ENCODE peak calls at places on chromosomes 3 and 15, in six cellular contexts. X is stimulated activated CD8-positive, alpha-beta memory T cell treated with anti-CD3 and anti-CD28 coated beads, Interleukin-12 subunit alpha, Interleukin-12 subunit beta, amount 100 ng/mL, for 1 hour; K is GM12891; I is NCI-H510A treated with DMSO at 0.1 percent for 48 hours; P is NCI-H748 treated with DMSO at 0.1 percent for 48 hours; C is mesenchymal stem cell. S is an unnamed sample.

GRCh38 chr15:43204016-43204901 is 16.6 kb downstream of the EPB42 start:
- DNase-seq in P (no peak), I (no peak), K (peak), X (peak), C (peak), S (peak)

GRCh38 chr3:177345049-177345972 is 148.0 kb upstream of the TBL1XR1 start:
- DNase-seq in X (peak), C (peak), P (no peak), I (peak), K (no peak), S (peak)

GRCh38 chr15:40536501-40536900 is 28.3 kb downstream of the CCDC32 start:
- DNase-seq in K (no peak), C (no peak), I (no peak), P (no peak), X (no peak), S (no peak)

GRCh38 chr3:151209652-151210051 is 6.6 kb upstream of the GPR171 start:
- DNase-seq in P (no peak), I (no peak), C (no peak), X (no peak), K (no peak), S (no peak)

GRCh38 chr3:156433910-156434309 is 121.0 kb downstream of the SSR3 start:
- DNase-seq in K (no peak), X (no peak), P (no peak), C (peak), I (no peak), S (no peak)

GRCh38 chr3:129560269-129560787 is 17.4 kb downstream of the H1-8 start:
- DNase-seq in I (no peak), C (peak), X (no peak), K (no peak), P (no peak), S (no peak)

GRCh38 chr3:98567646-98568280 is 25.6 kb downstream of the CPOX start:
- DNase-seq in K (no peak), C (no peak), I (no peak), P (no peak), X (no peak), S (no peak)

GRCh38 chr3:64440498-64440897 is 215.2 kb upstream of the PRICKLE2 start:
- DNase-seq in K (no peak), C (peak), P (no peak), X (no peak), I (no peak), S (no peak)

GRCh38 chr3:157436583-157437300 is at the start of gene PTX3:
- DNase-seq in P (no peak), K (no peak), I (no peak), C (peak), X (no peak), S (peak)

GRCh38 chr15:57537072-57537471 is 54.6 kb upstream of the MYZAP start:
- DNase-seq in P (no peak), K (no peak), C (peak), I (peak), X (no peak), S (no peak)

GRCh38 chr3:9732080-9732752 is 681 bp downstream of the BRPF1 start:
- DNase-seq in X (peak), C (peak), P (no peak), K (peak), I (no peak), S (peak)

GRCh38 chr3:102400766-102401165 is 34.0 kb upstream of the ZPLD1 start:
- DNase-seq in X (no peak), I (no peak), C (peak), K (no peak), P (no peak), S (no peak)

GRCh38 chr15:58932791-58933310 is 628 bp downstream of the SLTM start:
- DNase-seq in K (no peak), P (no peak), X (no peak), C (peak), I (peak), S (no peak)

GRCh38 chr3:119796785-119797184 is 14.9 kb downstream of the NR1I2 start:
- DNase-seq in C (no peak), P (no peak), X (no peak), I (no peak), K (no peak), S (no peak)

GRCh38 chr3:144763878-144764454 is 792.3 kb downstream of the DIPK2A start:
- DNase-seq in K (no peak), X (no peak), C (no peak), I (no peak), P (no peak), S (no peak)

GRCh38 chr3:157543491-157544035 is 40.3 kb upstream of the VEPH1 start:
- DNase-seq in K (no peak), P (no peak), C (no peak), I (no peak), X (no peak), S (no peak)

GRCh38 chr3:68151359-68151758 is 496.9 kb upstream of the SUCLG2 start:
- DNase-seq in C (no peak), K (no peak), P (no peak), X (no peak), I (no peak), S (no peak)

GRCh38 chr3:87810427-87810826 is 248.4 kb downstream of the CGGBP1 start:
- DNase-seq in K (no peak), I (no peak), C (no peak), X (no peak), P (no peak), S (no peak)

GRCh38 chr3:111923095-111923771 is 55.6 kb upstream of the ABHD10 start:
- DNase-seq in C (no peak), X (no peak), I (no peak), K (no peak), P (no peak), S (no peak)

GRCh38 chr3:88574210-88574609 is 424.5 kb downstream of the C3orf38 start:
- DNase-seq in P (no peak), X (no peak), I (no peak), K (no peak), C (no peak), S (no peak)

GRCh38 chr15:37135225-37135624 is 34.9 kb upstream of the MEIS2 start:
- DNase-seq in K (no peak), P (no peak), I (no peak), C (peak), X (no peak), S (no peak)

GRCh38 chr15:24919446-24919845 is 35.3 kb upstream of the SNRPN start:
- DNase-seq in K (no peak), I (peak), C (no peak), X (no peak), P (no peak), S (no peak)

GRCh38 chr3:204102-204501 is 7.5 kb downstream of the CHL1 start:
- DNase-seq in P (no peak), C (no peak), X (no peak), I (no peak), K (no peak), S (no peak)

GRCh38 chr3:127044996-127045395 is 62.1 kb downstream of the PLXNA1 start:
- DNase-seq in P (no peak), X (no peak), K (no peak), C (no peak), I (peak), S (no peak)

GRCh38 chr3:194285024-194285858 is 65.9 kb downstream of the CPN2 start:
- DNase-seq in K (no peak), P (no peak), I (no peak), C (no peak), X (no peak), S (no peak)

GRCh38 chr3:23837691-23838090 is 31.9 kb downstream of the UBE2E1 start:
- DNase-seq in X (no peak), I (no peak), K (no peak), C (no peak), P (no peak), S (no peak)

GRCh38 chr3:169146112-169146665 is 517.3 kb downstream of the MECOM start:
- DNase-seq in C (peak), P (no peak), K (no peak), X (no peak), I (peak), S (peak)

GRCh38 chr15:42069496-42070275 is 24.7 kb downstream of the PLA2G4D start:
- DNase-seq in P (no peak), I (no peak), C (no peak), K (no peak), X (no peak), S (no peak)

GRCh38 chr3:113844622-113845222 is 6.1 kb downstream of the GRAMD1C start:
- DNase-seq in X (no peak), C (peak), K (no peak), I (peak), P (no peak), S (no peak)

GRCh38 chr15:65761210-65761926 is 30.7 kb downstream of the DENND4A start:
- DNase-seq in K (no peak), C (no peak), I (no peak), X (no peak), P (no peak), S (no peak)

GRCh38 chr15:35260961-35261360 is 175.9 kb upstream of the NANOGP8 start:
- DNase-seq in K (no peak), P (no peak), I (no peak), X (no peak), C (no peak), S (no peak)

GRCh38 chr3:130787422-130788068 is 40.9 kb upstream of the PIK3R4 start:
- DNase-seq in K (no peak), X (no peak), I (peak), C (no peak), P (no peak), S (no peak)

S was measured in endothelial cell.